ENCODE peak calls at places on chromosome 1, in five cellular contexts. One of them, this sample, is unnamed.

GRCh38 chr1:210764536-210764935 is 369.4 kb downstream of the KCNH1 start:
- DNase-seq in D721Med: no peak
- DNase-seq in progenitor cell of endocrine pancreas: no peak
- DNase-seq in GM10248: no peak
- DNase-seq in neural crest cell: no peak
- DNase-seq in this sample: no peak

GRCh38 chr1:15128520-15129313 is 24.8 kb upstream of the TMEM51 start:
- DNase-seq in D721Med: peak; percentile 43
- DNase-seq in progenitor cell of endocrine pancreas: peak; percentile 75
- DNase-seq in GM10248: peak; percentile 86
- DNase-seq in neural crest cell: peak; percentile 88
- DNase-seq in this sample: peak; percentile 88

GRCh38 chr1:168340796-168341510 is 60.3 kb downstream of the TBX19 start:
- DNase-seq in D721Med: no peak
- DNase-seq in progenitor cell of endocrine pancreas: no peak
- DNase-seq in GM10248: no peak
- DNase-seq in neural crest cell: no peak
- DNase-seq in this sample: no peak

GRCh38 chr1:51532853-51533252 is 13.8 kb upstream of the EPS15 start:
- DNase-seq in D721Med: no peak
- DNase-seq in progenitor cell of endocrine pancreas: no peak
- DNase-seq in GM10248: no peak
- DNase-seq in neural crest cell: no peak
- DNase-seq in this sample: no peak

GRCh38 chr1:21217812-21218596 is 41.3 kb upstream of the EIF4G3 start:
- DNase-seq in D721Med: no peak
- DNase-seq in progenitor cell of endocrine pancreas: peak; percentile 48
- DNase-seq in GM10248: peak; percentile 53
- DNase-seq in neural crest cell: peak; percentile 62
- DNase-seq in this sample: no peak

GRCh38 chr1:172107261-172107820 is 266.0 kb downstream of the DNM3 start:
- DNase-seq in D721Med: no peak
- DNase-seq in progenitor cell of endocrine pancreas: no peak
- DNase-seq in GM10248: no peak
- DNase-seq in neural crest cell: no peak
- DNase-seq in this sample: no peak

GRCh38 chr1:28232558-28233263 is at the start of gene DNAJC8:
- DNase-seq in D721Med: peak; percentile 85
- DNase-seq in progenitor cell of endocrine pancreas: peak; percentile 83
- DNase-seq in GM10248: peak; percentile 94
- DNase-seq in neural crest cell: peak; percentile 84
- DNase-seq in this sample: peak; percentile 91

GRCh38 chr1:16631248-16632043 is 18.1 kb upstream of the NBPF1 start:
- DNase-seq in D721Med: no peak
- DNase-seq in progenitor cell of endocrine pancreas: no peak
- DNase-seq in GM10248: no peak
- DNase-seq in neural crest cell: no peak
- DNase-seq in this sample: peak; percentile 46

GRCh38 chr1:226531360-226532093 is 17.0 kb upstream of the STUM start:
- DNase-seq in D721Med: no peak
- DNase-seq in progenitor cell of endocrine pancreas: no peak
- DNase-seq in GM10248: no peak
- DNase-seq in neural crest cell: no peak
- DNase-seq in this sample: no peak

GRCh38 chr1:179550753-179551682 is 24.7 kb downstream of the NPHS2 start:
- DNase-seq in D721Med: no peak
- DNase-seq in progenitor cell of endocrine pancreas: no peak
- DNase-seq in GM10248: no peak
- DNase-seq in neural crest cell: no peak
- DNase-seq in this sample: no peak

GRCh38 chr1:156661932-156662587 is 15.1 kb downstream of the NES start:
- DNase-seq in D721Med: no peak
- DNase-seq in progenitor cell of endocrine pancreas: no peak
- DNase-seq in GM10248: no peak
- DNase-seq in neural crest cell: no peak
- DNase-seq in this sample: no peak

GRCh38 chr1:114342376-114342775 is 168.6 kb downstream of the TRIM33 start:
- DNase-seq in D721Med: no peak
- DNase-seq in progenitor cell of endocrine pancreas: no peak
- DNase-seq in GM10248: no peak
- DNase-seq in neural crest cell: no peak
- DNase-seq in this sample: no peak

GRCh38 chr1:152585586-152585985 is 5.3 kb upstream of the LCE3D start:
- DNase-seq in D721Med: no peak
- DNase-seq in progenitor cell of endocrine pancreas: no peak
- DNase-seq in GM10248: no peak
- DNase-seq in neural crest cell: no peak
- DNase-seq in this sample: no peak
- TF ChIP-seq CTCF in D721Med: no peak
- TF ChIP-seq CTCF in progenitor cell of endocrine pancreas: no peak
- TF ChIP-seq CTCF in GM10248: peak; percentile 32
- TF ChIP-seq CTCF in neural crest cell: no peak
- TF ChIP-seq CTCF in this sample: peak; percentile 9

DNA sequence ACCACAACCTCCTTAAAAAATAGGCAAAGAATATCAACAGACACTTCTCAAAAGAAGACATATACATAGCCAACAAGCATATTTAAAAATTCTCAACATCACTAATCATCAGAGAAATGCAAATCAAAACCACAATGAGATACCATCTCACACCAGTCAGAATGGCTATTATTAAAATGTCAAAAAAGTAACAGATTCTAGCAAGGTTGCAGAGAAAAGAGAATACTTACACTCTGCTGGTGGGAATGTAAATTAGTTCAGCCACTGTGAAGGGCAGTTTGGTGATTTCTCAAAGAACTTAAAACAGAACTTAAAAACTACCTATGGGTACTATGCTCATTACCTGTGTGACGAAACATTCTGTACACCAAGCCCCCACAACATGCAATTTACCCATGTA is 20.7 kb downstream of the CD1B start:
- DNase-seq in D721Med: no peak
- DNase-seq in progenitor cell of endocrine pancreas: no peak
- DNase-seq in GM10248: no peak
- DNase-seq in neural crest cell: no peak
- DNase-seq in this sample: no peak
- TF ChIP-seq CTCF in D721Med: no peak
- TF ChIP-seq CTCF in progenitor cell of endocrine pancreas: no peak
- TF ChIP-seq CTCF in GM10248: no peak
- TF ChIP-seq CTCF in neural crest cell: no peak
- TF ChIP-seq CTCF in this sample: no peak

GRCh38 chr1:37171651-37172050 is 137.3 kb upstream of the GRIK3 start:
- DNase-seq in D721Med: no peak
- DNase-seq in progenitor cell of endocrine pancreas: no peak
- DNase-seq in GM10248: no peak
- DNase-seq in neural crest cell: no peak
- DNase-seq in this sample: no peak

GRCh38 chr1:37174876-37175275 is 140.6 kb upstream of the GRIK3 start:
- DNase-seq in D721Med: no peak
- DNase-seq in progenitor cell of endocrine pancreas: no peak
- DNase-seq in GM10248: no peak
- DNase-seq in neural crest cell: no peak
- DNase-seq in this sample: no peak

GRCh38 chr1:37176269-37176668 is 142.0 kb upstream of the GRIK3 start:
- DNase-seq in D721Med: no peak
- DNase-seq in progenitor cell of endocrine pancreas: no peak
- DNase-seq in GM10248: no peak
- DNase-seq in neural crest cell: no peak
- DNase-seq in this sample: no peak

GRCh38 chr1:37175666-37176215 is 141.4 kb upstream of the GRIK3 start:
- DNase-seq in D721Med: no peak
- DNase-seq in progenitor cell of endocrine pancreas: no peak
- DNase-seq in GM10248: no peak
- DNase-seq in neural crest cell: no peak
- DNase-seq in this sample: no peak

DNA sequence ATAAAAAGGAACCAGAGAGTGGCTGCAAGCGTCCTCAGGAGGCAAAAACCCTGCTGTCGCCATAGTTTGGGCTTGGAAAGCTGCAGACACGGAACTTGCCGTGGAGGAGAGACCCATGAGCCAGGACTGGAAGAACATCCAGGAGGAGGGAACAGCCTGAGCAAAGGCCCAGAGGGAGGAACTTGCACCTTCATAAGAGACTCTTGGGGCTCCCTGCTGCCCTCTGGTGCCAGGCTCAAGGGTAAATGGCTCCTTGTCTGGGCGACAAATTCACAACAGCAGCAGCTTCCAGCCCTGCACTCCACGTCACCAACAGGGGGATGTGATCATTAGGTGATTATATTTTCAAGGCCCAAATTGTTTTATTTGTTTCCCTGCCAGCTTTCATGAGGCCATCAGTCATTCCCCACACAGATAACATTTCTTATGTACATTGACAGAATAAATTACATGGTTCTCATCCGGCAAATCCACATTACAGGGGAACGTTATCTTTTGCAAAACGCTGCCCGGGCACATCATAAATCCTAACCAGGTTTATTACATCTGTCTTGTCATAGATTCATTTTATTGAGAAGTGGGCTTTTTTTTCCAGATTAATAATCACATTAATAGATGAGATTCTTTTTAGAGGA is 143.0 kb upstream of the GRIK3 start:
- DNase-seq in D721Med: no peak
- DNase-seq in progenitor cell of endocrine pancreas: no peak
- DNase-seq in GM10248: peak; percentile 30
- DNase-seq in neural crest cell: peak; percentile 40
- DNase-seq in this sample: peak; percentile 32
- TF ChIP-seq CTCF in D721Med: peak; percentile 47
- TF ChIP-seq CTCF in progenitor cell of endocrine pancreas: peak; percentile 53
- TF ChIP-seq CTCF in GM10248: peak; percentile 18
- TF ChIP-seq CTCF in neural crest cell: peak; percentile 57
- TF ChIP-seq CTCF in this sample: peak; percentile 51

GRCh38 chr1:34400690-34401089 is 224.0 kb downstream of the C1orf94 start:
- DNase-seq in D721Med: no peak
- DNase-seq in progenitor cell of endocrine pancreas: no peak
- DNase-seq in GM10248: no peak
- DNase-seq in neural crest cell: no peak
- DNase-seq in this sample: no peak

GRCh38 chr1:34403156-34403555 is 226.4 kb downstream of the C1orf94 start:
- DNase-seq in D721Med: no peak
- DNase-seq in progenitor cell of endocrine pancreas: no peak
- DNase-seq in GM10248: no peak
- DNase-seq in neural crest cell: no peak
- DNase-seq in this sample: no peak

GRCh38 chr1:34396042-34396441 is 219.3 kb downstream of the C1orf94 start:
- DNase-seq in D721Med: no peak
- DNase-seq in progenitor cell of endocrine pancreas: no peak
- DNase-seq in GM10248: no peak
- DNase-seq in neural crest cell: no peak
- DNase-seq in this sample: no peak

GRCh38 chr1:34398205-34398915 is 221.7 kb downstream of the C1orf94 start:
- DNase-seq in D721Med: no peak
- DNase-seq in progenitor cell of endocrine pancreas: no peak
- DNase-seq in GM10248: no peak
- DNase-seq in neural crest cell: no peak
- DNase-seq in this sample: no peak

GRCh38 chr1:34398916-34399275 is 222.2 kb downstream of the C1orf94 start:
- DNase-seq in D721Med: no peak
- DNase-seq in progenitor cell of endocrine pancreas: no peak
- DNase-seq in GM10248: no peak
- DNase-seq in neural crest cell: no peak
- DNase-seq in this sample: no peak
- TF ChIP-seq CTCF in D721Med: no peak
- TF ChIP-seq CTCF in progenitor cell of endocrine pancreas: peak; percentile 37
- TF ChIP-seq CTCF in GM10248: no peak
- TF ChIP-seq CTCF in neural crest cell: peak; percentile 28
- TF ChIP-seq CTCF in this sample: no peak

GRCh38 chr1:67850611-67851075 is 17.4 kb upstream of the GNG12 start:
- DNase-seq in D721Med: no peak
- DNase-seq in progenitor cell of endocrine pancreas: no peak
- DNase-seq in GM10248: no peak
- DNase-seq in neural crest cell: no peak
- DNase-seq in this sample: no peak
- TF ChIP-seq CTCF in D721Med: no peak
- TF ChIP-seq CTCF in progenitor cell of endocrine pancreas: no peak
- TF ChIP-seq CTCF in GM10248: no peak
- TF ChIP-seq CTCF in neural crest cell: no peak
- TF ChIP-seq CTCF in this sample: no peak

GRCh38 chr1:31939484-31940329 is 1.5 kb upstream of the PTP4A2 start:
- DNase-seq in D721Med: no peak
- DNase-seq in progenitor cell of endocrine pancreas: peak; percentile 44
- DNase-seq in GM10248: peak; percentile 75
- DNase-seq in neural crest cell: no peak
- DNase-seq in this sample: peak; percentile 81
- TF ChIP-seq CTCF in D721Med: peak; percentile 28
- TF ChIP-seq CTCF in progenitor cell of endocrine pancreas: peak; percentile 59
- TF ChIP-seq CTCF in GM10248: peak; percentile 71
- TF ChIP-seq CTCF in neural crest cell: peak; percentile 59
- TF ChIP-seq CTCF in this sample: peak; percentile 65

DNA sequence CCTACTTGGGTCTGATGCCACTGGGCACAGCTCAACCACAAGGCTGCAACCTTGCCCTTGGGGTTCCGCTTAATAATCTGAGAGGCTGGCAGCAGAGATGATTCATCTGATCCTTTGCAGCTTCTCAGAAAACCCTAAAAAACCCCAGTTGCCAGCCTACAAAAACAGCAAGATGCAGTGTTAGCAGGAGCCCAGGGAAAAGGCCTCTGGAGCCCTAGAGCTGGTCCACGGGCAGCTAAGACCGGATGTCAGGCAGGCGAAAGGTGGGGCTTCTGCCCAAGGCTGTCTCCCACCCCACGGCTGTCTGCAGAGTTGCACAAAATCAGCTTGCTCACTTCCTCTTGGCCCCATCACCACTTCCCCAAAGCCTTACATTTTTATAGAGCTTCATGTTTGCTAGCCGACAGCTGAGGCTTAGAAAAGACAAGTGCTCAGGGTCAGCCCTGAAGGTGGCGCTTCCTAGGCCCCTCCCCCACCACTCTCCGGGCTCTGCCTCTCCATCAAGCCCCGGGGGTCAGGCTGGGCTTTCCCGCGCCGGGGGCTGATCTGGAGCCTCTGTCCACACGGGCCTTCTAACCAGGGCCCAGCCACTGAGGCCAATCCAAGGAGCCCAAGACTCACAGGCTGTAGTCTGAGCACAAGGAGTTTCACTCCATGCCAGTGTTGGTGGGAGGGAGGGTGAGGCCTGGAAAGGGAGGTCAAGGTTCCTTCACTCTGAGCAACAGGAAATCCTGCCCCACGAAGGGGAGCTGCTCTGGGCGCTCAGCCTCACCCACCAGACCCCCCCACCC is 4.2 kb upstream of the ADORA3 start:
- DNase-seq in D721Med: no peak
- DNase-seq in progenitor cell of endocrine pancreas: peak; percentile 56
- DNase-seq in GM10248: peak; percentile 73
- DNase-seq in neural crest cell: peak; percentile 75
- DNase-seq in this sample: peak; percentile 62
- TF ChIP-seq CTCF in D721Med: no peak
- TF ChIP-seq CTCF in progenitor cell of endocrine pancreas: no peak
- TF ChIP-seq CTCF in GM10248: no peak
- TF ChIP-seq CTCF in neural crest cell: no peak
- TF ChIP-seq CTCF in this sample: peak; percentile 32

This sample was measured in GM13977.